ENCODE peak calls at places on chromosomes 16 and 17, in six cellular contexts. K is WTC11, Z is HepG2, B is endothelial cell of umbilical vein, G is K562, A is H1. W is an unnamed sample.

GRCh38 chr16:60261425-60261824 is 1527.3 kb upstream of the GOT2 start:
- DNase-seq in A (no peak), G (no peak), Z (no peak), K (no peak), B (no peak), W (no peak)

GRCh38 chr17:14744716-14745115 is 443.8 kb downstream of the HS3ST3B1 start:
- DNase-seq in Z (no peak), B (no peak), A (no peak), K (no peak), G (no peak), W (no peak)

GRCh38 chr16:81551141-81551808 is 106.7 kb downstream of the CMIP start:
- DNase-seq in K (no peak), B (peak), Z (no peak), A (no peak), G (peak), W (no peak)

GRCh38 chr17:38885728-38886642 is 16.1 kb downstream of the LASP1 start:
- DNase-seq in B (no peak), A (no peak), G (no peak), Z (no peak), K (no peak), W (no peak)

GRCh38 chr17:58172369-58173071 is 5.7 kb downstream of the OR4D2 start:
- DNase-seq in B (no peak), G (peak), Z (peak), A (no peak), K (peak), W (peak)

GRCh38 chr16:8108991-8109509 is 481.3 kb downstream of the TMEM114 start:
- DNase-seq in Z (no peak), A (no peak), G (peak), K (no peak), B (no peak), W (peak)

GRCh38 chr16:20675488-20676267 is 21.8 kb downstream of the ACSM1 start:
- DNase-seq in Z (peak), K (peak), A (peak), G (peak), B (peak), W (no peak)

GRCh38 chr17:1638624-1639300 is 6.8 kb downstream of the SCARF1 start:
- DNase-seq in Z (no peak), K (no peak), G (no peak), B (no peak), A (no peak), W (no peak)

GRCh38 chr17:57701121-57701520 is 44.0 kb downstream of the CCDC182 start:
- DNase-seq in G (no peak), Z (no peak), A (no peak), B (no peak), K (no peak), W (no peak)

GRCh38 chr17:72077326-72077960 is 43.4 kb upstream of the SOX9 start:
- DNase-seq in K (no peak), Z (no peak), B (no peak), G (no peak), A (no peak), W (no peak)

GRCh38 chr16:20303012-20303411 is 24.3 kb downstream of the GP2 start:
- DNase-seq in G (peak), Z (no peak), B (no peak), K (no peak), A (no peak), W (no peak)

GRCh38 chr17:75313941-75314550 is 24.8 kb upstream of the SLC25A19 start:
- DNase-seq in G (no peak), A (no peak), B (no peak), K (no peak), Z (peak), W (no peak)

GRCh38 chr17:74176546-74177001 is 26.9 kb upstream of the RPL38 start:
- DNase-seq in A (peak), K (peak), B (peak), Z (peak), G (peak), W (peak)

GRCh38 chr16:77539336-77539735 is 104.5 kb upstream of the ADAMTS18 start:
- DNase-seq in K (no peak), G (no peak), B (no peak), A (no peak), Z (no peak), W (no peak)

GRCh38 chr17:77223642-77224420 is 83.1 kb downstream of the SEC14L1 start:
- DNase-seq in Z (no peak), K (no peak), A (no peak), G (no peak), B (no peak), W (no peak)

GRCh38 chr17:73566905-73567782 is 77.1 kb downstream of the SDK2 start:
- DNase-seq in G (no peak), K (no peak), Z (no peak), B (no peak), A (peak), W (no peak)

GRCh38 chr16:67881557-67882220 is 3.0 kb upstream of the NRN1L start:
- DNase-seq in G (no peak), K (no peak), A (no peak), Z (no peak), B (no peak), W (no peak)

GRCh38 chr16:91484-91883 is 13.5 kb downstream of the MPG start:
- DNase-seq in G (no peak), K (no peak), Z (no peak), B (no peak), A (no peak), W (no peak)

GRCh38 chr16:31427441-31428276 is 501 bp downstream of the COX6A2 start:
- DNase-seq in K (peak), Z (no peak), G (peak), B (peak), A (no peak), W (no peak)

GRCh38 chr17:56761387-56761786 is 72.3 kb downstream of the C17orf67 start:
- DNase-seq in Z (no peak), A (no peak), G (no peak), B (no peak), K (no peak), W (no peak)

GRCh38 chr16:29663020-29663828 is at the start of gene SPN:
- DNase-seq in A (no peak), K (no peak), Z (no peak), B (no peak), G (peak), W (no peak)

GRCh38 chr16:54927125-54928015 is 3.3 kb upstream of the IRX5 start:
- DNase-seq in B (no peak), G (peak), A (no peak), Z (no peak), K (no peak), W (no peak)

GRCh38 chr16:79390481-79391051 is 210.0 kb downstream of the MAF start:
- DNase-seq in B (no peak), Z (no peak), G (no peak), K (no peak), A (no peak), W (no peak)

GRCh38 chr16:54932737-54933254 is 2.1 kb downstream of the IRX5 start:
- DNase-seq in B (no peak), K (peak), G (no peak), Z (no peak), A (no peak), W (no peak)

GRCh38 chr17:79575229-79575628 is 35.6 kb downstream of the RBFOX3 start:
- DNase-seq in Z (no peak), B (no peak), A (no peak), G (no peak), K (no peak), W (no peak)

GRCh38 chr17:40910441-40910841 is 25.4 kb upstream of the KRT20 start:
- DNase-seq in Z (no peak), G (no peak), B (no peak), A (no peak), K (no peak), W (no peak)

GRCh38 chr16:2798723-2799204 is 494 bp downstream of the PRSS41 start:
- DNase-seq in G (no peak), K (no peak), Z (no peak), A (no peak), B (no peak), W (no peak)

GRCh38 chr17:36934759-36935630 is 2.3 kb upstream of the LHX1 start:
- DNase-seq in B (no peak), A (no peak), K (peak), G (peak), Z (no peak), W (peak)

GRCh38 chr17:31369266-31369665 is 22.2 kb upstream of the RAB11FIP4 start:
- DNase-seq in A (no peak), B (no peak), Z (no peak), K (no peak), G (no peak), W (no peak)

GRCh38 chr16:86078121-86078600 is 179.2 kb downstream of the IRF8 start:
- DNase-seq in Z (no peak), A (no peak), K (no peak), B (no peak), G (no peak), W (no peak)

GRCh38 chr16:86077243-86077940 is 178.4 kb downstream of the IRF8 start:
- DNase-seq in B (no peak), A (no peak), Z (no peak), K (no peak), G (no peak), W (no peak)

GRCh38 chr16:86080982-86081381 is 182.0 kb downstream of the IRF8 start:
- DNase-seq in Z (no peak), K (no peak), B (no peak), G (no peak), A (no peak), W (no peak)

GRCh38 chr16:86080131-86080875 is 181.3 kb downstream of the IRF8 start:
- DNase-seq in G (no peak), K (no peak), Z (no peak), A (no peak), B (no peak), W (no peak)

DNA sequence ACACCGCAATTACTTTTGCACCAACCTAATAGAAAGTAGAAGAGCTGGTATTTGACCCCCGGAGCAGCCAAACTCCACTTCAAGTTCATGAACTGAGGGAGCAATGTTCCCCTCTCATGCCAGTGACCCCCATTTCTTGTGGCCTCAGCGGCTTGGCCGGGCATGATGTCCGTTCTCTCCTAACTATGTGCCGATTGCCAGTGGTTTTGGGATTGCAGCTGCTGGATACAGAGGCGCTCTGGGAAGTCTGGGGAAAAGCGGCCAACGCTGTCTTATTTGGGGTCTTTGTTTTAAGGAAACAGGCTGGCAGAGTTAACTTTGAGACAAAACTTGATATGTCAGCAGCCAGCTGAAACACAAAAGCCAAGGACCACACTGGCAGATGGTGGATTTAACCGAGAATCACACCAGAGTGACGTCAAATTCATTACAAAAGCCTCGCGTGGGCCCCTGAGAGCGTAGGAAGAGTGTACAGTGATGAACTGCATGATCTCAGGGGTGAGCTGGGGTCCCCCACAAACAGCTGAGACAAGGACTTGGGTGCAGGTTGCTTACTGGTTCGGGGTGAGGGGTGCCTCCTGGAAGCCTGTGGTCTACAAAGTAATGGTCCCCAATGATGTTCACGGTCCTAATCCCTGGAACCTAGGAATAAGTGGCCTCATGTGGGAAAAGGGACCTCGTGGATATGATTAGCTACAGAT is 180.4 kb downstream of the IRF8 start:
- DNase-seq in Z (no peak), B (no peak), A (no peak), K (no peak), G (no peak), W (no peak)
- TF ChIP-seq JUN in Z (no peak), B (no peak), A (no peak), K (no peak), G (no peak), W (no peak)

DNA sequence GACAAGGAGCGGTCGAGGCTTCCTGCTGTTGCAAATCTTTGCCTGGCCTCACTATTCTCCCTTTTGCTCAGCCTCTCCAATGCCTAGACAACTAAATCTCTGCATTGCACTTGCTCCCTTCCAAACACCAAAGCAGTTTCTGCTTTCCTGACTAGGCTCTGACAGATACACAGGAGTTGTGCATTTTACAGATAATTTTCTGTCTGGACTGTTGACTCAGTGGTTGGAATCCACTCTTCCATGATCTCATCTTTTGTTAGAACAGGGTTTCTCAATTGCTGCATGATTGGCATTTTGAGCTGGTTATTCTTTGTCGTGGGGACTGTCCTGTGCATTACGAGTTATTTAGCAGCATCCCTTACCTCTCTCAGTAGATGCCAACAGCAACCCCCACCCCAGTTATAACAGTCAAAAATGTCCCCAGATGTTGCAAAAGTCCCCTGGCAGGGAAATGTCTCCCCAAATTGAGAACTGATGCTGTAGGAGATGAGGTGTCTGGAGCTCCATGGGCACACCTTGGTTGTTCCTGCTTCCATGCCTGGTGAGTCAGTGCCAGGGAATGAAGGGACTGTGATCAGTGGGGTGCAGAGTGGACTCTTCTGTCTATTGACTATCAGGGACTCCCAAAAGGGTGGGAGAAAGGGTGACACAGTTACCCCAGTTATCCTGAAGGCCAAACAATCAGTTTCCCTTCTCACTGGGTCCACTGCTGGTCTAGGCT is 557.4 kb upstream of the PSMD7 start:
- DNase-seq in B (no peak), A (no peak), K (no peak), Z (no peak), G (no peak), W (no peak)
- TF ChIP-seq JUN in B (no peak), A (no peak), K (no peak), Z (no peak), G (no peak), W (no peak)

GRCh38 chr16:5619314-5619713 is 521.7 kb upstream of the EEF2KMT start:
- DNase-seq in Z (no peak), B (no peak), K (no peak), G (no peak), A (no peak), W (no peak)

GRCh38 chr16:5621826-5622225 is 524.2 kb upstream of the EEF2KMT start:
- DNase-seq in Z (no peak), B (no peak), K (no peak), A (no peak), G (no peak), W (no peak)

GRCh38 chr16:5616841-5617240 is 519.2 kb upstream of the EEF2KMT start:
- DNase-seq in G (no peak), K (no peak), Z (no peak), A (no peak), B (no peak), W (no peak)

GRCh38 chr16:5615868-5616642 is 518.5 kb upstream of the EEF2KMT start:
- DNase-seq in K (peak), A (peak), Z (peak), B (no peak), G (peak), W (peak)
- TF ChIP-seq JUN in K (no peak), A (no peak), Z (no peak), B (no peak), G (no peak), W (no peak)

GRCh38 chr17:47853616-47854015 is 2.7 kb upstream of the SP6 start:
- DNase-seq in Z (no peak), G (no peak), A (no peak), B (no peak), K (no peak), W (no peak)
- TF ChIP-seq JUN in Z (no peak), G (no peak), A (no peak), B (no peak), K (no peak), W (no peak)

GRCh38 chr16:26951950-26952349 is 114.8 kb upstream of the C16orf82 start:
- DNase-seq in Z (no peak), B (no peak), G (no peak), K (no peak), A (no peak), W (no peak)
- TF ChIP-seq JUN in Z (no peak), B (no peak), G (no peak), K (no peak), A (no peak), W (no peak)